ENCODE peak calls at places on chromosome X, in four cellular contexts. X is mammary epithelial cell, G is mesendoderm, C is stomach. R is an unnamed sample. For H3K4me1, the result is how much of the 10 kb centered on the place peaks cover.

GRCh38 chrX:47572773-47573333 is 9.4 kb upstream of the TIMP1 start:
- DNase-seq in X (no peak), G (no peak), C (no peak), R (no peak)

GRCh38 chrX:43644124-43644701 is 11.9 kb upstream of the MAOA start:
- DNase-seq in X (peak), G (no peak), C (no peak), R (no peak)

GRCh38 chrX:11189097-11189496 is 78.0 kb downstream of the HCCS start:
- DNase-seq in X (peak), G (no peak), C (no peak), R (no peak)

GRCh38 chrX:46713672-46714487 is 45.0 kb downstream of the SLC9A7 start:
- DNase-seq in X (no peak), G (no peak), C (no peak), R (no peak)

GRCh38 chrX:17374619-17375360 is at the start of gene NHS:
- DNase-seq in X (peak), G (peak), C (peak), R (peak)

GRCh38 chrX:9312922-9313867 is 151.7 kb upstream of the TBL1X start:
- DNase-seq in X (no peak), G (peak), C (peak), R (peak)

GRCh38 chrX:147832707-147833348 is 78.9 kb upstream of the FMR1 start:
- DNase-seq in X (no peak), G (no peak), C (no peak), R (no peak)

GRCh38 chrX:12439396-12439795 is 301.1 kb downstream of the FRMPD4 start:
- DNase-seq in X (peak), G (no peak), C (no peak), R (no peak)

GRCh38 chrX:153735274-153735673 is 10.6 kb downstream of the ABCD1 start:
- DNase-seq in X (no peak), G (peak), C (no peak), R (no peak)

GRCh38 chrX:22357621-22358020 is 84.9 kb downstream of the CBLL2 start:
- DNase-seq in X (no peak), G (no peak), C (no peak), R (no peak)

GRCh38 chrX:23503835-23504539 is 163.3 kb upstream of the PRDX4 start:
- DNase-seq in X (peak), G (peak), C (peak), R (peak)

GRCh38 chrX:69070949-69071650 is 94.2 kb downstream of the PJA1 start:
- DNase-seq in X (no peak), G (no peak), C (no peak), R (no peak)

GRCh38 chrX:27583976-27584375 is 6.2 kb upstream of the DCAF8L2 start:
- DNase-seq in X (peak), G (no peak), C (no peak), R (no peak)

GRCh38 chrX:125094901-125095300 is 224.8 kb upstream of the TEX13C start:
- DNase-seq in X (no peak), G (no peak), C (no peak), R (no peak)

GRCh38 chrX:44072631-44073030 is 99.4 kb upstream of the NDP start:
- DNase-seq in X (no peak), G (no peak), C (no peak), R (no peak)

GRCh38 chrX:134688181-134688580 is 29.9 kb upstream of the PLAC1 start:
- DNase-seq in X (peak), G (no peak), C (no peak), R (no peak)

GRCh38 chrX:134692233-134692632 is 34.0 kb upstream of the PLAC1 start:
- DNase-seq in X (no peak), G (no peak), C (no peak), R (no peak)

GRCh38 chrX:134685662-134686061 is 27.4 kb upstream of the PLAC1 start:
- DNase-seq in X (no peak), G (no peak), C (no peak), R (no peak)

GRCh38 chrX:134691453-134691852 is 33.2 kb upstream of the PLAC1 start:
- DNase-seq in X (no peak), G (no peak), C (no peak), R (no peak)

DNA sequence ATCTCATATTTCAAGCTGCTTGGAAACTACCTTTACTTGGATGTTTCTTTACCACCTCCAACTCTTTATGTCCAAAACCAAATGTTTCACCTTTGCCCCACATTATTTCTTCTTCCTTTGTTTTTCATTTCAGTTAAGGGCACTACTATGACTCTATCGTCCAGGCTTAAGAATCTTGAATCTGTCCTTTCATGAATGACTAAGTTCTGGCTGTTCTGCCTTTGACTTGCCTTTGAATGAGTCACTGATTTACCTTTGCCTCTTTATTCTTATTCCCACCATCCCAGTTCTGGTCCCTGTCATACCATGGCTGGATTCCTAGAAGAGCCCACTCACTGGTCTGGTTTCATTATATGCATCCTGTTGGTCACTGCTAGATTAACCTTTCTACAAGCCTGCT is 30.6 kb upstream of the PLAC1 start:
- DNase-seq in X (peak), G (no peak), C (no peak), R (no peak)
- H3K4me1 ChIP-seq in X (half or more), G (under half), C (under half), R (under half)

DNA sequence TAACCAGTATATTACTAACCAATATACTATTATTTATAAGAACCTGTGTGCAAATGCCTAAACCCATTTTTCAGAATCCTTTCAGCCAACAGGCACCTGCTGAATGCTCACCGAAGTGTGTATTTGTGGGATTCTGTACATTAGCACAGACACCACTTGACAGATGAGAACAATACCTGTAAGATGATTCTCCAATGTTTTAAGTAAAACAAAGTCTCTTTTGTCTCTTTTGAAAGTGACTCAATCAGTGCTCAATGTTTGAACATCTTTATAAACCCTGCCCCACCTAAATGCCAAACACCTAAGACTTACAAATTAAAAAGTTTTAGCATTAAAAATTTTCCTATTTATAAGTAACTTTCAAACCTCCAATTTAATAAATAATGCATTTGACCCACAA is 763 bp downstream of the ASB9 start:
- DNase-seq in X (peak), G (no peak), C (no peak), R (no peak)
- H3K4me3 ChIP-seq in X (no peak), G (no peak), C (no peak), R (no peak)

GRCh38 chrX:13488706-13489105 is 80.7 kb upstream of the EGFL6 start:
- DNase-seq in X (no peak), G (no peak), C (no peak), R (no peak)
- H3K4me1 ChIP-seq in X (under half), G (under half), C (under half), R (under half)

DNA sequence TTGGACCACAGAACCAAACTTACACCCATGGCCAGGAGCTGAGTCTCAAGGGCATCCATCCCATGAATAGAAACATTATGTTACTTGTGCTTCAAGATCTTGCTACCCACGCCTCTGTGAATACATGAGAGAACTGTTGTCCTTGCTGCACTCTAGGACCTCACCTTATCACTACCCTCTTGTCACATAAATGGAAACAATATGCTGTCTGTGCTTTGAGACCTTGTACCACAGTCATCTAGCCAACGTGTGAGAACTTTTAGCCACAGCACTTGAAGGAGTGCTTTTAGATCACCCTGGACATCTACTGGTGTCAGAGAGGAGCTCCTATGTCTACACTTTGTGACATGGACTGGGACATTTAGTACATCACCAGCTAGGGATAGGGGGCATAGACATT is 30.7 kb upstream of the HUWE1 start:
- DNase-seq in X (no peak), G (no peak), C (no peak), R (no peak)
- H3K4me3 ChIP-seq in X (no peak), G (no peak), C (no peak), R (no peak)

R was measured in upper lobe of right lung.